ENCODE peak calls at places on chromosomes 11 and 22, in ten cellular contexts. Y, L, Z, N, Q, H, I, O, W and X are unnamed samples.

GRCh38 chr22:25369133-25369532 is 149.7 kb downstream of the CRYBB2 start:
- DNase-seq in Y (no peak), N (no peak), Q (no peak), I (no peak), H (no peak), Z (no peak), W (no peak), O (no peak), L (no peak), X (no peak)

GRCh38 chr11:65903068-65903481 is 2.9 kb upstream of the FOSL1 start:
- DNase-seq in H (no peak), L (no peak), O (peak; percentile 96), Y (no peak), I (no peak), Z (peak; percentile 76), N (no peak), Q (no peak), W (peak; percentile 55), X (peak; percentile 96)

GRCh38 chr11:3222941-3223905 is 4.6 kb upstream of the MRGPRG start:
- DNase-seq in O (no peak), I (no peak), Q (peak; percentile 22), Y (no peak), Z (no peak), W (peak; percentile 6), L (no peak), H (no peak), N (no peak), X (no peak)

GRCh38 chr22:30940655-30941362 is 27.8 kb downstream of the MORC2 start:
- DNase-seq in Z (no peak), W (no peak), H (no peak), I (no peak), Q (no peak), N (no peak), O (no peak), L (no peak), Y (no peak), X (no peak)

GRCh38 chr11:76610871-76611475 is 59.6 kb downstream of the LRRC32 start:
- DNase-seq in O (no peak), I (peak; percentile 26), Y (no peak), W (no peak), L (peak; percentile 34), Z (no peak), H (no peak), Q (no peak), N (no peak), X (peak; percentile 84)

GRCh38 chr22:45855961-45856360 is 121.0 kb downstream of the WNT7B start:
- DNase-seq in N (no peak), W (no peak), L (no peak), O (no peak), Z (no peak), I (no peak), Q (no peak), Y (no peak), H (no peak), X (no peak)

GRCh38 chr11:86812322-86812670 is 12.0 kb downstream of the PRSS23 start:
- DNase-seq in Z (no peak), I (no peak), L (no peak), O (no peak), N (no peak), Y (no peak), W (no peak), H (no peak), Q (no peak), X (no peak)

GRCh38 chr11:112082729-112083128 is 3.8 kb downstream of the TIMM8B start:
- DNase-seq in I (no peak), N (no peak), H (no peak), Q (no peak), L (no peak), Z (peak; percentile 93), Y (no peak), W (no peak), O (peak; percentile 27), X (no peak)

GRCh38 chr22:49925525-49926128 is 7.2 kb downstream of the CRELD2 start:
- DNase-seq in Q (no peak), O (no peak), H (no peak), I (no peak), Y (no peak), N (peak; percentile 68), W (no peak), L (no peak), Z (no peak), X (no peak)

GRCh38 chr11:118211006-118211405 is 13.8 kb downstream of the JAML start:
- DNase-seq in I (no peak), Q (no peak), W (peak; percentile 74), O (peak; percentile 53), N (no peak), Z (no peak), L (no peak), H (no peak), Y (no peak), X (peak; percentile 58)

GRCh38 chr11:128664286-128664685 is 29.6 kb upstream of the FLI1 start:
- DNase-seq in L (no peak), Q (no peak), Y (no peak), I (no peak), Z (no peak), W (no peak), N (no peak), O (no peak), H (no peak), X (peak; percentile 80)

GRCh38 chr11:116232364-116232801 is 540.4 kb downstream of the BUD13 start:
- DNase-seq in Z (no peak), W (no peak), L (no peak), N (no peak), Q (no peak), I (no peak), Y (no peak), O (peak; percentile 72), H (no peak), X (peak; percentile 94)

GRCh38 chr11:67468509-67468834 is 579 bp downstream of the TMEM134 start:
- DNase-seq in Q (peak; percentile 70), H (peak; percentile 10), Z (no peak), L (no peak), O (no peak), N (no peak), W (no peak), I (peak; percentile 48), Y (peak; percentile 30), X (no peak)

GRCh38 chr22:20573176-20573829 is 65.9 kb downstream of the MED15 start:
- DNase-seq in L (no peak), W (no peak), Q (no peak), H (no peak), N (no peak), O (no peak), I (no peak), Z (peak; percentile 72), Y (no peak), X (no peak)

GRCh38 chr22:24205438-24206189 is 24.3 kb downstream of the SUSD2 start:
- DNase-seq in Y (no peak), W (no peak), Q (no peak), O (no peak), L (no peak), I (no peak), Z (no peak), H (no peak), N (no peak), X (no peak)

GRCh38 chr11:93857413-93858185 is 7.2 kb upstream of the VSTM5 start:
- DNase-seq in L (peak; percentile 17), W (no peak), I (no peak), H (peak; percentile 24), Z (no peak), Q (no peak), Y (no peak), N (no peak), O (no peak), X (peak; percentile 22)

GRCh38 chr11:2752923-2753322 is 53.1 kb upstream of the KCNQ1OT1 start:
- DNase-seq in H (no peak), Q (no peak), W (no peak), N (no peak), Y (no peak), Z (peak; percentile 50), I (no peak), L (no peak), O (no peak), X (peak; percentile 38)

GRCh38 chr11:7251836-7252682 is at the start of gene SYT9:
- DNase-seq in N (peak; percentile 36), I (peak; percentile 84), O (peak; percentile 71), Q (peak; percentile 62), L (no peak), W (peak; percentile 88), Y (peak; percentile 81), Z (peak; percentile 10), H (peak; percentile 54), X (peak; percentile 88)

GRCh38 chr11:102911758-102912481 is 37.1 kb upstream of the MMP12 start:
- DNase-seq in Z (no peak), H (no peak), I (no peak), Q (no peak), W (no peak), O (no peak), L (no peak), N (no peak), Y (no peak), X (peak; percentile 88)

GRCh38 chr22:49790912-49791311 is 36.8 kb downstream of the BRD1 start:
- DNase-seq in N (no peak), I (no peak), Y (no peak), Q (no peak), L (no peak), O (no peak), Z (peak; percentile 25), W (no peak), H (no peak), X (no peak)

GRCh38 chr11:130421199-130421585 is 7.2 kb downstream of the ADAMTS8 start:
- DNase-seq in I (no peak), Q (no peak), O (no peak), H (no peak), L (no peak), Z (no peak), Y (no peak), W (no peak), N (no peak), X (no peak)

GRCh38 chr11:84855846-84856245 is 771.3 kb downstream of the DLG2 start:
- DNase-seq in Y (no peak), I (no peak), N (no peak), H (no peak), Z (peak; percentile 13), O (no peak), L (no peak), W (no peak), Q (no peak), X (no peak)

GRCh38 chr11:68658661-68659060 is 25.7 kb upstream of the GAL start:
- DNase-seq in Q (no peak), L (no peak), Z (peak; percentile 74), N (no peak), W (no peak), I (no peak), H (no peak), O (no peak), Y (no peak), X (peak; percentile 29)

GRCh38 chr11:96741068-96741467 is 351.3 kb downstream of the JRKL start:
- DNase-seq in Y (no peak), W (no peak), Q (no peak), Z (no peak), L (no peak), O (no peak), I (no peak), H (no peak), N (no peak), X (no peak)

GRCh38 chr22:41966607-41967240 is 2.5 kb upstream of the SEPTIN3 start:
- DNase-seq in Z (peak; percentile 86), W (peak; percentile 49), H (no peak), O (peak; percentile 80), N (no peak), L (peak; percentile 38), Y (peak; percentile 45), I (peak; percentile 45), Q (no peak), X (peak; percentile 89)

GRCh38 chr11:131038597-131038996 is 122.3 kb upstream of the SNX19 start:
- DNase-seq in O (peak; percentile 29), H (no peak), Y (no peak), I (no peak), Z (no peak), N (no peak), W (peak; percentile 68), Q (no peak), L (no peak), X (no peak)

GRCh38 chr11:113014731-113015455 is 53.7 kb downstream of the NCAM1 start:
- DNase-seq in N (no peak), H (peak; percentile 75), Q (no peak), Z (peak; percentile 19), Y (peak; percentile 24), I (no peak), L (peak; percentile 81), O (peak; percentile 25), W (no peak), X (no peak)

GRCh38 chr11:133753150-133753549 is 92.2 kb downstream of the SPATA19 start:
- DNase-seq in I (no peak), Z (no peak), L (peak; percentile 72), Q (no peak), W (no peak), N (no peak), O (no peak), H (no peak), Y (no peak), X (no peak)